ENCODE peak calls at places on chromosomes 6 and 20, in ten cellular contexts. One of them, this sample, is unnamed.

GRCh38 chr20:36462440-36463211 is 78.7 kb upstream of the MYL9 start:
- DNase-seq in suprapubic skin: no peak
- DNase-seq in heart right ventricle: peak; percentile 68
- DNase-seq in HepG2: no peak
- DNase-seq in pancreas: peak; percentile 81
- DNase-seq in endodermal cell: peak; percentile 74
- DNase-seq in GM23338: peak; percentile 54
- DNase-seq in uterus: peak; percentile 76
- DNase-seq in ovary: peak; percentile 68
- DNase-seq in right lobe of liver: peak; percentile 69
- DNase-seq in this sample: peak; percentile 37

GRCh38 chr20:44052166-44052565 is 134.8 kb downstream of the JPH2 start:
- DNase-seq in suprapubic skin: peak; percentile 37
- DNase-seq in right lobe of liver: no peak
- DNase-seq in pancreas: no peak
- DNase-seq in GM23338: no peak
- DNase-seq in endodermal cell: peak; percentile 29
- DNase-seq in heart right ventricle: no peak
- DNase-seq in HepG2: no peak
- DNase-seq in uterus: no peak
- DNase-seq in ovary: no peak
- DNase-seq in this sample: no peak

GRCh38 chr6:99736302-99736701 is 129.7 kb downstream of the PRDM13 start:
- DNase-seq in right lobe of liver: no peak
- DNase-seq in endodermal cell: no peak
- DNase-seq in GM23338: peak; percentile 42
- DNase-seq in heart right ventricle: no peak
- DNase-seq in suprapubic skin: no peak
- DNase-seq in pancreas: no peak
- DNase-seq in HepG2: no peak
- DNase-seq in uterus: no peak
- DNase-seq in ovary: no peak
- DNase-seq in this sample: no peak

GRCh38 chr6:94394822-94395221 is 975.5 kb upstream of the EPHA7 start:
- DNase-seq in GM23338: no peak
- DNase-seq in uterus: no peak
- DNase-seq in heart right ventricle: no peak
- DNase-seq in right lobe of liver: no peak
- DNase-seq in endodermal cell: no peak
- DNase-seq in suprapubic skin: no peak
- DNase-seq in ovary: no peak
- DNase-seq in HepG2: no peak
- DNase-seq in pancreas: no peak
- DNase-seq in this sample: no peak

GRCh38 chr20:47357296-47358051 is 975 bp upstream of the ZMYND8 start:
- DNase-seq in GM23338: peak; percentile 93
- DNase-seq in heart right ventricle: peak; percentile 80
- DNase-seq in HepG2: peak; percentile 100
- DNase-seq in ovary: peak; percentile 81
- DNase-seq in pancreas: peak; percentile 96
- DNase-seq in uterus: peak; percentile 90
- DNase-seq in endodermal cell: peak; percentile 94
- DNase-seq in suprapubic skin: peak; percentile 95
- DNase-seq in right lobe of liver: peak; percentile 90
- DNase-seq in this sample: peak; percentile 90

GRCh38 chr6:115485400-115485799 is 575.3 kb downstream of the FRK start:
- DNase-seq in heart right ventricle: no peak
- DNase-seq in uterus: no peak
- DNase-seq in right lobe of liver: no peak
- DNase-seq in ovary: no peak
- DNase-seq in suprapubic skin: no peak
- DNase-seq in HepG2: no peak
- DNase-seq in GM23338: no peak
- DNase-seq in pancreas: no peak
- DNase-seq in endodermal cell: no peak
- DNase-seq in this sample: no peak

GRCh38 chr6:11433860-11434259 is 103.7 kb upstream of the TMEM170B start:
- DNase-seq in HepG2: peak; percentile 78
- DNase-seq in endodermal cell: no peak
- DNase-seq in uterus: no peak
- DNase-seq in GM23338: no peak
- DNase-seq in ovary: no peak
- DNase-seq in pancreas: no peak
- DNase-seq in right lobe of liver: no peak
- DNase-seq in suprapubic skin: no peak
- DNase-seq in heart right ventricle: no peak
- DNase-seq in this sample: no peak

GRCh38 chr6:137646506-137646905 is 152.3 kb upstream of the OLIG3 start:
- DNase-seq in pancreas: no peak
- DNase-seq in uterus: no peak
- DNase-seq in endodermal cell: no peak
- DNase-seq in GM23338: no peak
- DNase-seq in HepG2: no peak
- DNase-seq in ovary: no peak
- DNase-seq in right lobe of liver: no peak
- DNase-seq in heart right ventricle: no peak
- DNase-seq in suprapubic skin: no peak
- DNase-seq in this sample: no peak

GRCh38 chr6:144410059-144410458 is 124.9 kb downstream of the UTRN start:
- DNase-seq in pancreas: no peak
- DNase-seq in uterus: no peak
- DNase-seq in endodermal cell: no peak
- DNase-seq in GM23338: no peak
- DNase-seq in heart right ventricle: no peak
- DNase-seq in right lobe of liver: no peak
- DNase-seq in HepG2: no peak
- DNase-seq in suprapubic skin: no peak
- DNase-seq in ovary: no peak
- DNase-seq in this sample: no peak

GRCh38 chr6:36621371-36621855 is 27.3 kb downstream of the SRSF3 start:
- DNase-seq in heart right ventricle: no peak
- DNase-seq in right lobe of liver: no peak
- DNase-seq in pancreas: no peak
- DNase-seq in uterus: no peak
- DNase-seq in GM23338: no peak
- DNase-seq in HepG2: no peak
- DNase-seq in endodermal cell: no peak
- DNase-seq in suprapubic skin: peak; percentile 26
- DNase-seq in ovary: peak; percentile 15
- DNase-seq in this sample: no peak

GRCh38 chr6:109531446-109531845 is 48.4 kb upstream of the ZBTB24 start:
- DNase-seq in uterus: no peak
- DNase-seq in HepG2: no peak
- DNase-seq in right lobe of liver: no peak
- DNase-seq in GM23338: no peak
- DNase-seq in ovary: no peak
- DNase-seq in heart right ventricle: no peak
- DNase-seq in endodermal cell: no peak
- DNase-seq in pancreas: no peak
- DNase-seq in suprapubic skin: no peak
- DNase-seq in this sample: no peak

GRCh38 chr20:20557406-20557805 is 155.0 kb downstream of the RALGAPA2 start:
- DNase-seq in heart right ventricle: no peak
- DNase-seq in ovary: no peak
- DNase-seq in GM23338: no peak
- DNase-seq in right lobe of liver: no peak
- DNase-seq in uterus: no peak
- DNase-seq in HepG2: no peak
- DNase-seq in pancreas: no peak
- DNase-seq in suprapubic skin: no peak
- DNase-seq in endodermal cell: no peak
- DNase-seq in this sample: no peak

GRCh38 chr6:165931675-165932074 is 236.0 kb downstream of the TBXT start:
- DNase-seq in heart right ventricle: no peak
- DNase-seq in pancreas: no peak
- DNase-seq in uterus: no peak
- DNase-seq in suprapubic skin: no peak
- DNase-seq in endodermal cell: peak; percentile 62
- DNase-seq in HepG2: no peak
- DNase-seq in ovary: no peak
- DNase-seq in GM23338: peak; percentile 46
- DNase-seq in right lobe of liver: no peak
- DNase-seq in this sample: no peak

GRCh38 chr20:56359212-56360132 is 698 bp downstream of the FAM210B start:
- DNase-seq in heart right ventricle: peak; percentile 61
- DNase-seq in ovary: peak; percentile 66
- DNase-seq in right lobe of liver: peak; percentile 54
- DNase-seq in suprapubic skin: peak; percentile 85
- DNase-seq in HepG2: peak; percentile 79
- DNase-seq in GM23338: peak; percentile 54
- DNase-seq in endodermal cell: peak; percentile 69
- DNase-seq in pancreas: peak; percentile 86
- DNase-seq in uterus: peak; percentile 40
- DNase-seq in this sample: peak; percentile 69

GRCh38 chr20:63102720-63103375 is 96.1 kb upstream of the BHLHE23 start:
- DNase-seq in suprapubic skin: peak; percentile 80
- DNase-seq in HepG2: no peak
- DNase-seq in right lobe of liver: no peak
- DNase-seq in GM23338: peak; percentile 76
- DNase-seq in endodermal cell: peak; percentile 69
- DNase-seq in pancreas: peak; percentile 66
- DNase-seq in heart right ventricle: peak; percentile 39
- DNase-seq in ovary: no peak
- DNase-seq in uterus: peak; percentile 28
- DNase-seq in this sample: no peak

GRCh38 chr20:49380245-49380875 is 102.1 kb downstream of the KCNB1 start:
- DNase-seq in right lobe of liver: no peak
- DNase-seq in ovary: no peak
- DNase-seq in heart right ventricle: no peak
- DNase-seq in endodermal cell: peak; percentile 70
- DNase-seq in GM23338: peak; percentile 82
- DNase-seq in HepG2: no peak
- DNase-seq in suprapubic skin: no peak
- DNase-seq in uterus: no peak
- DNase-seq in pancreas: no peak
- DNase-seq in this sample: no peak
- H3K27ac ChIP-seq in right lobe of liver: no peak overlapping the region
- H3K27ac ChIP-seq in ovary: no peak overlapping the region
- H3K27ac ChIP-seq in heart right ventricle: no peak overlapping the region
- H3K27ac ChIP-seq in endodermal cell: no peak overlapping the region
- H3K27ac ChIP-seq in GM23338: no peak overlapping the region
- H3K27ac ChIP-seq in HepG2: no peak overlapping the region
- H3K27ac ChIP-seq in suprapubic skin: no peak overlapping the region
- H3K27ac ChIP-seq in uterus: no peak overlapping the region
- H3K27ac ChIP-seq in pancreas: no peak overlapping the region
- H3K27ac ChIP-seq in this sample: no peak overlapping the region

DNA sequence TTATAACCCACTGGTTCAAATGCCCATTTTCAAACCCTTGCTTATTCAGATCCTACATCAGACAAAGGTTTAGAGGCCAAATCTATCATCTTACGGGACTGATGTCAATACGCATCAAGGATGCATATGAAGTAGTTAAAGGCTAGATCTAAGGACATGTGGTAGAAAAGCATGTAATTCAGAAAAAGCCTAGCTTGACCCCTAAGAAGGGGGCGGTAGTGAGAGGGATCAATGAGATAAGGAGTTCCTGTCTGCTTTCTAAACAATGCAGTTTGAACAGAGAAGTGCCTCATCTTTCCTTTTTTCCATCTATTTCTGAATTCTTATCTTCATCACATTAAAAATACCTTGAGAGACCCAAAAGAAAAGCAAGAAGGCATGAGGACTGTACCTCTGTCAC is 237.7 kb downstream of the ARHGAP18 start:
- DNase-seq in ovary: no peak
- DNase-seq in uterus: no peak
- DNase-seq in right lobe of liver: no peak
- DNase-seq in endodermal cell: no peak
- DNase-seq in heart right ventricle: no peak
- DNase-seq in HepG2: no peak
- DNase-seq in pancreas: no peak
- DNase-seq in GM23338: peak; percentile 61
- DNase-seq in suprapubic skin: no peak
- DNase-seq in this sample: no peak
- TF ChIP-seq CTCF in ovary: no peak
- TF ChIP-seq CTCF in uterus: no peak
- TF ChIP-seq CTCF in right lobe of liver: no peak
- TF ChIP-seq CTCF in endodermal cell: peak; percentile 69
- TF ChIP-seq CTCF in heart right ventricle: no peak
- TF ChIP-seq CTCF in HepG2: no peak
- TF ChIP-seq CTCF in pancreas: no peak
- TF ChIP-seq CTCF in GM23338: peak; percentile 52
- TF ChIP-seq CTCF in suprapubic skin: no peak
- TF ChIP-seq CTCF in this sample: no peak

GRCh38 chr6:75422024-75422639 is 71.5 kb downstream of the FILIP1 start:
- DNase-seq in GM23338: no peak
- DNase-seq in heart right ventricle: no peak
- DNase-seq in pancreas: no peak
- DNase-seq in ovary: no peak
- DNase-seq in endodermal cell: no peak
- DNase-seq in uterus: no peak
- DNase-seq in suprapubic skin: no peak
- DNase-seq in HepG2: no peak
- DNase-seq in right lobe of liver: no peak
- DNase-seq in this sample: no peak
- H3K27me3 ChIP-seq in GM23338: no peaks in the 10 kb centered on the region
- H3K27me3 ChIP-seq in heart right ventricle: no peaks in the 10 kb centered on the region
- H3K27me3 ChIP-seq in pancreas: no peaks in the 10 kb centered on the region
- H3K27me3 ChIP-seq in ovary: no peaks in the 10 kb centered on the region
- H3K27me3 ChIP-seq in endodermal cell: no peaks in the 10 kb centered on the region
- H3K27me3 ChIP-seq in uterus: no peaks in the 10 kb centered on the region
- H3K27me3 ChIP-seq in suprapubic skin: no peaks in the 10 kb centered on the region
- H3K27me3 ChIP-seq in HepG2: no peaks in the 10 kb centered on the region
- H3K27me3 ChIP-seq in right lobe of liver: no peaks in the 10 kb centered on the region
- H3K27me3 ChIP-seq in this sample: no peaks in the 10 kb centered on the region

GRCh38 chr20:34541917-34542316 is 16.6 kb upstream of the MAP1LC3A start:
- DNase-seq in heart right ventricle: no peak
- DNase-seq in HepG2: no peak
- DNase-seq in suprapubic skin: no peak
- DNase-seq in GM23338: no peak
- DNase-seq in ovary: no peak
- DNase-seq in pancreas: no peak
- DNase-seq in endodermal cell: no peak
- DNase-seq in right lobe of liver: no peak
- DNase-seq in uterus: no peak
- DNase-seq in this sample: no peak

GRCh38 chr20:34543457-34544056 is 15.0 kb upstream of the MAP1LC3A start:
- DNase-seq in HepG2: no peak
- DNase-seq in uterus: no peak
- DNase-seq in GM23338: no peak
- DNase-seq in heart right ventricle: no peak
- DNase-seq in right lobe of liver: no peak
- DNase-seq in pancreas: no peak
- DNase-seq in endodermal cell: no peak
- DNase-seq in ovary: no peak
- DNase-seq in suprapubic skin: no peak
- DNase-seq in this sample: no peak

GRCh38 chr20:34542439-34542838 is 16.1 kb upstream of the MAP1LC3A start:
- DNase-seq in GM23338: no peak
- DNase-seq in suprapubic skin: no peak
- DNase-seq in pancreas: no peak
- DNase-seq in right lobe of liver: no peak
- DNase-seq in ovary: no peak
- DNase-seq in heart right ventricle: no peak
- DNase-seq in uterus: no peak
- DNase-seq in HepG2: no peak
- DNase-seq in endodermal cell: no peak
- DNase-seq in this sample: no peak

GRCh38 chr20:34546751-34547181 is 11.8 kb upstream of the MAP1LC3A start:
- DNase-seq in pancreas: no peak
- DNase-seq in HepG2: no peak
- DNase-seq in uterus: no peak
- DNase-seq in GM23338: no peak
- DNase-seq in ovary: no peak
- DNase-seq in endodermal cell: no peak
- DNase-seq in heart right ventricle: no peak
- DNase-seq in right lobe of liver: no peak
- DNase-seq in suprapubic skin: no peak
- DNase-seq in this sample: no peak

GRCh38 chr20:34544109-34544793 is 14.3 kb upstream of the MAP1LC3A start:
- DNase-seq in endodermal cell: peak; percentile 75
- DNase-seq in GM23338: peak; percentile 69
- DNase-seq in ovary: no peak
- DNase-seq in pancreas: no peak
- DNase-seq in suprapubic skin: no peak
- DNase-seq in uterus: no peak
- DNase-seq in HepG2: no peak
- DNase-seq in right lobe of liver: no peak
- DNase-seq in heart right ventricle: no peak
- DNase-seq in this sample: no peak
- H3K27ac ChIP-seq in endodermal cell: no peak overlapping the region
- H3K27ac ChIP-seq in GM23338: no peak overlapping the region
- H3K27ac ChIP-seq in ovary: no peak overlapping the region
- H3K27ac ChIP-seq in pancreas: no peak overlapping the region
- H3K27ac ChIP-seq in suprapubic skin: no peak overlapping the region
- H3K27ac ChIP-seq in uterus: no peak overlapping the region
- H3K27ac ChIP-seq in HepG2: no peak overlapping the region
- H3K27ac ChIP-seq in right lobe of liver: no peak overlapping the region
- H3K27ac ChIP-seq in heart right ventricle: no peak overlapping the region
- H3K27ac ChIP-seq in this sample: no peak overlapping the region

This sample was measured in brain microvascular endothelial cell.